ENCODE peak calls at places on chromosomes 5 and 9, in five cellular contexts. V is EL; I is activated CD4-positive, alpha-beta T cell treated with anti-CD3 and anti-CD28 coated beads, Interleukin-2, amount 50 U/mL, for 1 hour; F is stimulated activated naive CD4-positive, alpha-beta T cell; L is caudate nucleus. P is an unnamed sample.
A peak's percentile ranks its signal among the peaks of the same experiment; 100 is the strongest.

GRCh38 chr9:71975833-71976232 is 64.4 kb downstream of the C9orf85 start:
- DNase-seq in V (peak; percentile 7), F (no peak), I (no peak), L (no peak), P (peak; percentile 2)

GRCh38 chr9:114513952-114514267 is 8.6 kb upstream of the WHRN start:
- DNase-seq in L (no peak), V (no peak), F (no peak), I (no peak), P (no peak)

GRCh38 chr5:65556718-65557117 is 6.2 kb downstream of the CENPK start:
- DNase-seq in V (no peak), L (no peak), I (no peak), F (no peak), P (no peak)

GRCh38 chr9:136714876-136715239 is 2.5 kb downstream of the DIPK1B start:
- DNase-seq in F (no peak), L (no peak), V (no peak), I (no peak), P (no peak)

GRCh38 chr5:132266031-132266835 is 8.7 kb downstream of the PDLIM4 start:
- DNase-seq in V (peak; percentile 26), L (no peak), I (no peak), F (no peak), P (no peak)

GRCh38 chr5:40446910-40447309 is 232.8 kb upstream of the PTGER4 start:
- DNase-seq in F (no peak), I (no peak), L (no peak), V (peak; percentile 80), P (peak; percentile 76)

GRCh38 chr5:37900692-37901091 is 60.9 kb upstream of the GDNF start:
- DNase-seq in L (no peak), I (no peak), F (no peak), V (peak; percentile 50), P (no peak)

GRCh38 chr9:136089697-136090045 is 5.4 kb downstream of the NACC2 start:
- DNase-seq in L (no peak), I (no peak), V (peak; percentile 36), F (no peak), P (no peak)

GRCh38 chr5:131218392-131218791 is 45.5 kb upstream of the CDC42SE2 start:
- DNase-seq in F (no peak), V (peak; percentile 64), I (no peak), L (no peak), P (no peak)

GRCh38 chr9:130532426-130532825 is 47.0 kb upstream of the FUBP3 start:
- DNase-seq in I (no peak), L (no peak), V (no peak), F (no peak), P (no peak)

GRCh38 chr9:106866243-106866642 is 3.3 kb downstream of the ZNF462 start:
- DNase-seq in F (no peak), V (no peak), I (no peak), L (no peak), P (no peak)

GRCh38 chr9:91436841-91437240 is 13.2 kb upstream of the NFIL3 start:
- DNase-seq in V (no peak), F (no peak), L (no peak), I (no peak), P (no peak)

GRCh38 chr5:16713386-16713928 is 96.7 kb upstream of the RETREG1 start:
- DNase-seq in V (no peak), L (peak; percentile 58), F (no peak), I (no peak), P (peak; percentile 81)

GRCh38 chr5:179553875-179554274 is 3.5 kb downstream of the RUFY1 start:
- DNase-seq in I (no peak), L (no peak), V (peak; percentile 79), F (no peak), P (no peak)

GRCh38 chr5:97764700-97765099 is 581.7 kb upstream of the RIOK2 start:
- DNase-seq in L (no peak), V (peak; percentile 73), F (no peak), I (no peak), P (no peak)

GRCh38 chr9:124623966-124624734 is 117.0 kb upstream of the NR5A1 start:
- DNase-seq in I (no peak), L (no peak), V (no peak), F (no peak), P (no peak)

GRCh38 chr5:9343146-9343850 is 202.6 kb downstream of the SEMA5A start:
- DNase-seq in V (peak; percentile 73), F (no peak), I (no peak), L (no peak), P (no peak)

GRCh38 chr9:35452481-35452880 is 37.4 kb upstream of the RUSC2 start:
- DNase-seq in V (no peak), I (no peak), L (no peak), F (no peak), P (no peak)

GRCh38 chr5:158812381-158812780 is 287.3 kb downstream of the EBF1 start:
- DNase-seq in F (peak; percentile 54), L (no peak), V (no peak), I (peak; percentile 19), P (no peak)

GRCh38 chr5:39209924-39210323 is 9.4 kb downstream of the FYB1 start:
- DNase-seq in I (peak; percentile 74), L (no peak), V (no peak), F (peak; percentile 61), P (no peak)

GRCh38 chr5:76617229-76617628 is 6.0 kb downstream of the F2RL2 start:
- DNase-seq in I (no peak), L (no peak), V (peak; percentile 63), F (no peak), P (no peak)

GRCh38 chr9:128552744-128553221 is 396 bp downstream of the SPTAN1 start:
- DNase-seq in F (peak; percentile 72), L (peak; percentile 45), I (no peak), V (no peak), P (no peak)

GRCh38 chr5:12691330-12691729 is 787.1 kb upstream of the CTNND2 start:
- DNase-seq in F (no peak), I (no peak), L (no peak), V (no peak), P (no peak)

GRCh38 chr5:59741599-59741998 is 151.9 kb downstream of the PDE4D start:
- DNase-seq in V (no peak), F (no peak), I (no peak), L (no peak), P (no peak)

GRCh38 chr9:70561805-70562395 is 147.4 kb upstream of the KLF9 start:
- DNase-seq in I (no peak), F (no peak), V (no peak), L (no peak), P (no peak)

GRCh38 chr5:147617711-147618110 is 107.8 kb upstream of the DPYSL3 start:
- DNase-seq in V (no peak), F (no peak), L (no peak), I (no peak), P (no peak)

GRCh38 chr9:136742640-136743391 is at the start of gene LCN10:
- DNase-seq in F (no peak), I (no peak), L (no peak), V (no peak), P (no peak)

GRCh38 chr9:132726561-132727150 is 56.4 kb downstream of the GTF3C4 start:
- DNase-seq in L (no peak), V (no peak), F (no peak), I (no peak), P (no peak)

GRCh38 chr5:1516615-1517601 is 6.9 kb downstream of the LPCAT1 start:
- DNase-seq in V (peak; percentile 48), L (no peak), I (no peak), F (no peak), P (no peak)

GRCh38 chr9:112218908-112219307 is 43.8 kb upstream of the SUSD1 start:
- DNase-seq in F (no peak), I (no peak), L (no peak), V (no peak), P (no peak)

GRCh38 chr5:150399158-150400019 is 13.3 kb downstream of the CD74 start:
- DNase-seq in L (no peak), F (no peak), V (peak; percentile 39), I (no peak), P (no peak)